ENCODE peak calls at places on chromosomes 3 and 15, in seven cellular contexts. One of them, this sample, is unnamed. For H3K4me1 and H3K36me3, the result is how much of the 10 kb centered on the place peaks cover.

GRCh38 chr15:51380999-51381806 is 39.7 kb downstream of the GLDN start:
- DNase-seq in Peyer's patch: peak
- DNase-seq in cardiac muscle cell: peak
- DNase-seq in ovary: no peak
- DNase-seq in PC-9: peak
- DNase-seq in uterus: peak
- DNase-seq in right lobe of liver: peak
- DNase-seq in this sample: peak

GRCh38 chr15:45921978-45922377 is 287.1 kb downstream of the SQOR start:
- DNase-seq in PC-9: no peak
- DNase-seq in uterus: no peak
- DNase-seq in ovary: no peak
- DNase-seq in cardiac muscle cell: no peak
- DNase-seq in right lobe of liver: no peak
- DNase-seq in Peyer's patch: no peak
- DNase-seq in this sample: no peak

GRCh38 chr3:57464801-57465200 is 79.3 kb downstream of the DNAH12 start:
- DNase-seq in Peyer's patch: no peak
- DNase-seq in uterus: no peak
- DNase-seq in right lobe of liver: no peak
- DNase-seq in cardiac muscle cell: peak
- DNase-seq in ovary: no peak
- DNase-seq in PC-9: no peak
- DNase-seq in this sample: no peak

GRCh38 chr3:180430896-180431295 is 171.1 kb upstream of the TTC14 start:
- DNase-seq in cardiac muscle cell: no peak
- DNase-seq in Peyer's patch: no peak
- DNase-seq in uterus: no peak
- DNase-seq in right lobe of liver: no peak
- DNase-seq in ovary: no peak
- DNase-seq in PC-9: no peak
- DNase-seq in this sample: no peak

GRCh38 chr15:72182244-72182643 is 15.3 kb downstream of the GRAMD2A start:
- DNase-seq in cardiac muscle cell: no peak
- DNase-seq in right lobe of liver: no peak
- DNase-seq in Peyer's patch: no peak
- DNase-seq in ovary: no peak
- DNase-seq in PC-9: no peak
- DNase-seq in uterus: no peak
- DNase-seq in this sample: no peak

GRCh38 chr3:142844339-142844977 is 44.4 kb downstream of the PCOLCE2 start:
- DNase-seq in right lobe of liver: no peak
- DNase-seq in PC-9: no peak
- DNase-seq in ovary: no peak
- DNase-seq in uterus: no peak
- DNase-seq in Peyer's patch: no peak
- DNase-seq in cardiac muscle cell: peak
- DNase-seq in this sample: no peak

GRCh38 chr15:74209997-74210573 is 7.5 kb upstream of the STRA6 start:
- DNase-seq in PC-9: no peak
- DNase-seq in uterus: no peak
- DNase-seq in right lobe of liver: no peak
- DNase-seq in cardiac muscle cell: peak
- DNase-seq in Peyer's patch: no peak
- DNase-seq in ovary: no peak
- DNase-seq in this sample: no peak

GRCh38 chr15:99303881-99304280 is 52.6 kb downstream of the LRRC28 start:
- DNase-seq in cardiac muscle cell: no peak
- DNase-seq in Peyer's patch: no peak
- DNase-seq in uterus: no peak
- DNase-seq in ovary: no peak
- DNase-seq in PC-9: no peak
- DNase-seq in right lobe of liver: no peak
- DNase-seq in this sample: no peak

DNA sequence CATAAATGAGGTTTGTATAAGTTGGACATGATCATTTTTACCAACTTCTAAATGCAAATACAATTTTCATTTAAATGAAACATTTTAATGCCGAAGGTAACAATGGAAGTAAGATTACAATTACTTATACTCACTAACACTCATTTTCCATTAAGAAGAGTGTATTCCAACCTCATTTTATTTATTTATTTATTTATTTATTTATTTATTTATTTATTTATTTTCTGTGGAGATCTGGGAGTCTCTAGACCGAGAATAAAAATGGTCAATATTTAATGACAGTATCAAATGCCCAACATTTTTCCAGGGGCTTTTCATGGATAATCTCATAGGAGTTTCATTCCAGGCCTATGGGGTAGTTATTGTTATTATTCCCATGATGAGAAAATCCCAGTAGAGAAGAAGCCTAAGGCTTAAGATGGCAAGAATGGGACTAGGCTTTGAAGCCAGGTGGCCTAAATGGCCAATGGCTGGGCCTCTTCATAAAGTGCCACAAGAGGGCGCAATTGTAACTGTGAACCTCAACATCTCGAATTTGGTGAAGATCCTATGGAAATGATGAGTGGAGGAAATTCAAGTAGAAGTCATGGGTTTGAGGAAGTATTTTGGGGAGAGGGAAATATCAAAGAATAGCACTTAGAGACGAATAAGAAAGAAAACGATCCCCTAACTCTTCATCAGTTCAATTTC is 21.3 kb downstream of the VGLL3 start:
- DNase-seq in uterus: peak
- DNase-seq in cardiac muscle cell: peak
- DNase-seq in PC-9: no peak
- DNase-seq in right lobe of liver: no peak
- DNase-seq in Peyer's patch: peak
- DNase-seq in ovary: no peak
- DNase-seq in this sample: no peak
- H3K4me1 ChIP-seq in uterus: under half
- H3K4me1 ChIP-seq in cardiac muscle cell: under half
- H3K4me1 ChIP-seq in PC-9: under half
- H3K4me1 ChIP-seq in right lobe of liver: under half
- H3K4me1 ChIP-seq in Peyer's patch: under half
- H3K4me1 ChIP-seq in ovary: under half
- H3K4me1 ChIP-seq in this sample: under half

GRCh38 chr3:125322166-125322565 is 53.0 kb downstream of the ZNF148 start:
- DNase-seq in ovary: no peak
- DNase-seq in cardiac muscle cell: no peak
- DNase-seq in uterus: no peak
- DNase-seq in Peyer's patch: no peak
- DNase-seq in right lobe of liver: no peak
- DNase-seq in PC-9: no peak
- DNase-seq in this sample: no peak

GRCh38 chr3:125317761-125318496 is 57.2 kb downstream of the ZNF148 start:
- DNase-seq in uterus: no peak
- DNase-seq in PC-9: no peak
- DNase-seq in right lobe of liver: no peak
- DNase-seq in ovary: no peak
- DNase-seq in Peyer's patch: no peak
- DNase-seq in cardiac muscle cell: no peak
- DNase-seq in this sample: no peak

GRCh38 chr3:125318859-125319258 is 56.3 kb downstream of the ZNF148 start:
- DNase-seq in PC-9: no peak
- DNase-seq in Peyer's patch: no peak
- DNase-seq in uterus: no peak
- DNase-seq in ovary: no peak
- DNase-seq in right lobe of liver: no peak
- DNase-seq in cardiac muscle cell: no peak
- DNase-seq in this sample: no peak

GRCh38 chr3:125318497-125318847 is 56.7 kb downstream of the ZNF148 start:
- DNase-seq in right lobe of liver: no peak
- DNase-seq in cardiac muscle cell: no peak
- DNase-seq in ovary: no peak
- DNase-seq in uterus: no peak
- DNase-seq in PC-9: no peak
- DNase-seq in Peyer's patch: no peak
- DNase-seq in this sample: no peak

DNA sequence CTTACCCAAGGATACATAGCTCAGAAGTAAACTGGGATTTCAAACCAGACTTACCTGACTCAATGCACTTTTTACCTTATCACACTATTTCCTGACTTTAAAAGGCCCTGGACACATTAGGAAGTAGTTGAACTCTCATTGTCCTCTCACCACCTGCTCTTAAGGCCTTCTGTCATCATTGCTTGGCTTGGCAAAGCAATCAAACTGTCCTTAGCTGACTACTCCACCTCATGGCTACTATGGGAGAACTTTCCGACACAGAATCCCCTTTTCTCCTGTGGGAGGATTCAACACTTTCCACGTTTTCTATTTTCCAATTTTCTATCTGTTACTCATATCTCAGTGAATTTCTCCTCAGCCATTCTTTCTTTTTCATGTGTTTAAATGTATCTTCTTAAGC is 55.4 kb downstream of the ZNF148 start:
- DNase-seq in right lobe of liver: no peak
- DNase-seq in uterus: no peak
- DNase-seq in PC-9: no peak
- DNase-seq in Peyer's patch: no peak
- DNase-seq in cardiac muscle cell: no peak
- DNase-seq in ovary: no peak
- DNase-seq in this sample: no peak
- H3K36me3 ChIP-seq in right lobe of liver: under half
- H3K36me3 ChIP-seq in uterus: under half
- H3K36me3 ChIP-seq in PC-9: under half
- H3K36me3 ChIP-seq in Peyer's patch: under half
- H3K36me3 ChIP-seq in cardiac muscle cell: under half
- H3K36me3 ChIP-seq in ovary: under half
- H3K36me3 ChIP-seq in this sample: under half

DNA sequence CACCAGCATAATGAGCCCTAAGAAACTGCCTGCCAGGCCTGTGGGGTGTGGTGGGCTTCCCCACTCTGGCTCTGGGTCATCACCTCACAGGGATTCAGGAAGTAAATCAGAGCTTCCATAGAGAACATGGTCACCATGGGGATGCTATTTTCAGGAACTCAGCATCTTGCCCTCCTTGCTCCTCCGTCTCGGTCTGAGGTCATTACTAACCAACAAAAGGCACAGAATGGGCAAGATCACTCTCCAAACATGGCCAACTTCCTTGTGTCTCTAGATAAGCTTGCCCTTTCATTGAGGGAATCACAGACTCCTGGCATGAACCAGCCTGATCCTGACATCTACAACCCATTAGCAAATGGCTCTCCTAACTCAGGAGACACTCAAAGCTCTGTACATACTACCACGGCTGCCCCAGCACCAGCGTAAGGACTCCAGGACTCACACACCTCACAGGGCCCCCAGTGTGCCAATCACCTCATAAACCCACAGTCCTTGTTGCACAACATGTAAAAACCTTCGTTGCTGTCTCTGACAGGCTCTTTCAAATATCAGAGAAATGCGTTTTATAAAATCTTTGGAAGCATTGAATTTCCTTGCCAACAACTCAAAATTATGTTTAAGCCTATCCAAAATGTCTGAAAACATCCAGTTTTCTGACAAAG is 7.4 kb downstream of the FYCO1 start:
- DNase-seq in PC-9: no peak
- DNase-seq in cardiac muscle cell: no peak
- DNase-seq in Peyer's patch: no peak
- DNase-seq in ovary: no peak
- DNase-seq in uterus: peak
- DNase-seq in right lobe of liver: no peak
- DNase-seq in this sample: no peak
- H3K4me1 ChIP-seq in PC-9: under half
- H3K4me1 ChIP-seq in cardiac muscle cell: half or more
- H3K4me1 ChIP-seq in Peyer's patch: under half
- H3K4me1 ChIP-seq in ovary: half or more
- H3K4me1 ChIP-seq in uterus: under half
- H3K4me1 ChIP-seq in right lobe of liver: under half
- H3K4me1 ChIP-seq in this sample: half or more

GRCh38 chr3:128970741-128971048 is 23.2 kb downstream of the CFAP92 start:
- DNase-seq in right lobe of liver: no peak
- DNase-seq in ovary: no peak
- DNase-seq in uterus: no peak
- DNase-seq in cardiac muscle cell: no peak
- DNase-seq in Peyer's patch: no peak
- DNase-seq in PC-9: no peak
- DNase-seq in this sample: no peak
- H3K36me3 ChIP-seq in right lobe of liver: under half
- H3K36me3 ChIP-seq in ovary: under half
- H3K36me3 ChIP-seq in uterus: under half
- H3K36me3 ChIP-seq in cardiac muscle cell: under half
- H3K36me3 ChIP-seq in Peyer's patch: under half
- H3K36me3 ChIP-seq in PC-9: under half
- H3K36me3 ChIP-seq in this sample: under half

DNA sequence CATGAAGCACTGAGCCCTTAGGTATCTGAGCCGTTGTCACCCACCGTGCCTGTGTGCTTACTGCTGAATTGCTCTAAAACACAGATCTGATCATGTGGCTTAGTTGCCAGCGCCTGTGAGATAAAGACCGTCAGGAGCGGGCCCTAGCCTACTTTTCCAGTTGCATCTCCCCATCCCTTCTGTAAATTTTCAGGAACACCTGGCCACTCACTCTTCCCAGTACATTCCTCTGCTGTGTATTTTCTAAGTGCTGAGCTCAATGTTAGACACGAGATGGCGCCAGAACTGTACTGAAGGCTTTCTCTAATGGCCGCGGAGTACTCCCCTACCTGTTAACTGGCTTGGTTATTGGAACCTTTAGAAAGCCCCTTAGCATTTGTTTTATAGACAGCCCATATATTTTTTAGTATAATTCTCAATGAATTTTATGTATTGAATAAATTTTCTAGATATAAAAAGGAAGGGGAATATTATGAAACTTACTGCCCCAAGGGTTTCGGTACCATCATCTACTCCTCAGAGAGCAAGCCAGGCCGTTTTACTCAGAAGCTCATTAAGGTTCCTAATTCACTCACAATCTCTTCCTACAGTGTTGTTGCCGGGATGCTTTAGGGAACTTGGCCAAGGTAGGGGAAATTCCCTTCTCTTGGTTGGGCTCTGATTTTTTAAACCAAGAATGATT is 16.7 kb upstream of the WNT7A start:
- DNase-seq in ovary: peak
- DNase-seq in Peyer's patch: peak
- DNase-seq in right lobe of liver: peak
- DNase-seq in PC-9: peak
- DNase-seq in cardiac muscle cell: peak
- DNase-seq in uterus: peak
- DNase-seq in this sample: no peak
- H3K4me1 ChIP-seq in ovary: under half
- H3K4me1 ChIP-seq in Peyer's patch: under half
- H3K4me1 ChIP-seq in right lobe of liver: under half
- H3K4me1 ChIP-seq in PC-9: under half
- H3K4me1 ChIP-seq in cardiac muscle cell: under half
- H3K4me1 ChIP-seq in uterus: under half
- H3K4me1 ChIP-seq in this sample: under half

This sample was measured in pancreas.